ENCODE peak calls at places on chromosomes 12 and 14, in five cellular contexts. I is iPS-NIHi11, Q is NCI-H1092, G is GM04503, F is naive B cell. U is an unnamed sample.

GRCh38 chr12:123654129-123654701 is 16.7 kb upstream of the TCTN2 start:
- DNase-seq in Q (no peak), G (no peak), F (no peak), I (no peak), U (no peak)

GRCh38 chr12:107477946-107478610 is 207.5 kb upstream of the PWP1 start:
- DNase-seq in G (no peak), F (no peak), Q (no peak), I (no peak), U (no peak)

GRCh38 chr14:93752980-93753561 is 35.2 kb downstream of the PRIMA1 start:
- DNase-seq in G (no peak), I (no peak), F (no peak), Q (no peak), U (no peak)

GRCh38 chr12:6374028-6374780 is 1.2 kb downstream of the SCNN1A start:
- DNase-seq in F (no peak), I (no peak), G (no peak), Q (no peak), U (peak; percentile 52)

GRCh38 chr12:108806921-108807320 is 50.5 kb downstream of the SSH1 start:
- DNase-seq in I (no peak), G (no peak), Q (no peak), F (no peak), U (no peak)

GRCh38 chr14:37668646-37669045 is 73.2 kb downstream of the TTC6 start:
- DNase-seq in F (no peak), G (no peak), Q (no peak), I (no peak), U (no peak)

GRCh38 chr14:105138021-105138541 is 30.5 kb downstream of the JAG2 start:
- DNase-seq in Q (no peak), G (no peak), I (no peak), F (no peak), U (no peak)

GRCh38 chr14:65981192-65981843 is 504.9 kb upstream of the CCDC196 start:
- DNase-seq in G (no peak), I (no peak), Q (peak; percentile 59), F (no peak), U (no peak)

GRCh38 chr12:121789800-121790748 is 3.4 kb downstream of the RHOF start:
- DNase-seq in F (peak; percentile 97), G (no peak), I (no peak), Q (no peak), U (peak; percentile 47)

GRCh38 chr12:121365416-121366062 is 13.3 kb upstream of the ANAPC5 start:
- DNase-seq in F (no peak), G (no peak), Q (no peak), I (no peak), U (no peak)

GRCh38 chr14:98695809-98696208 is 576.2 kb downstream of the BCL11B start:
- DNase-seq in G (no peak), I (no peak), Q (no peak), F (no peak), U (no peak)

GRCh38 chr12:74980510-74980909 is 229.1 kb downstream of the KCNC2 start:
- DNase-seq in G (no peak), Q (no peak), I (peak; percentile 11), F (no peak), U (no peak)

GRCh38 chr14:82710257-82710841 is 1176.7 kb upstream of the SEL1L start:
- DNase-seq in I (peak; percentile 68), G (peak; percentile 3), Q (no peak), F (no peak), U (peak; percentile 76)

GRCh38 chr12:126482238-126482889 is 1417.1 kb downstream of the AACS start:
- DNase-seq in I (no peak), G (no peak), Q (no peak), F (no peak), U (no peak)

GRCh38 chr12:105104762-105105161 is 2.8 kb upstream of the WASHC4 start:
- DNase-seq in F (no peak), Q (no peak), G (no peak), I (no peak), U (no peak)

GRCh38 chr14:87081004-87081403 is 912.0 kb downstream of the GALC start:
- DNase-seq in Q (no peak), F (no peak), I (peak; percentile 19), G (no peak), U (peak; percentile 46)

GRCh38 chr14:80213602-80214001 is 2.3 kb upstream of the DIO2 start:
- DNase-seq in I (peak; percentile 67), G (peak; percentile 25), F (no peak), Q (no peak), U (peak; percentile 84)

GRCh38 chr12:19530631-19531020 is 91.3 kb downstream of the AEBP2 start:
- DNase-seq in F (no peak), Q (no peak), G (peak; percentile 39), I (no peak), U (no peak)

GRCh38 chr12:124461241-124461673 is 106.2 kb downstream of the NCOR2 start:
- DNase-seq in G (no peak), Q (no peak), F (no peak), I (no peak), U (no peak)

GRCh38 chr12:98559666-98560065 is 33.8 kb upstream of the SLC25A3 start:
- DNase-seq in Q (no peak), G (no peak), I (no peak), F (no peak), U (no peak)

GRCh38 chr14:22560638-22561365 is 28.2 kb downstream of the DAD1 start:
- DNase-seq in I (no peak), Q (no peak), G (no peak), F (no peak), U (peak; percentile 94)

GRCh38 chr12:112924986-112925385 is 13.3 kb upstream of the OAS3 start:
- DNase-seq in Q (no peak), I (no peak), F (no peak), G (no peak), U (no peak)

GRCh38 chr12:113734503-113734902 is 231.6 kb downstream of the RBM19 start:
- DNase-seq in F (no peak), I (no peak), Q (no peak), G (no peak), U (no peak)

GRCh38 chr12:112970391-112970790 is 7.9 kb upstream of the OAS2 start:
- DNase-seq in Q (no peak), G (no peak), F (no peak), I (no peak), U (no peak)

GRCh38 chr12:40224439-40225291 is at the start of gene LRRK2:
- DNase-seq in I (peak; percentile 63), F (peak; percentile 94), G (no peak), Q (no peak), U (peak; percentile 44)

GRCh38 chr12:19415563-19415962 is 23.7 kb upstream of the AEBP2 start:
- DNase-seq in Q (no peak), F (no peak), G (no peak), I (no peak), U (no peak)

GRCh38 chr12:5085896-5086295 is 42.2 kb downstream of the KCNA5 start:
- DNase-seq in G (peak; percentile 88), F (no peak), I (no peak), Q (no peak), U (no peak)

GRCh38 chr12:49276304-49277290 is 11.7 kb downstream of the TUBA1C start:
- DNase-seq in G (no peak), Q (no peak), F (no peak), I (no peak), U (no peak)

GRCh38 chr12:105212431-105212830 is 23.5 kb downstream of the APPL2 start:
- DNase-seq in F (no peak), G (peak; percentile 95), I (no peak), Q (no peak), U (no peak)

GRCh38 chr14:104366931-104367810 is 212.4 kb upstream of the C14orf180 start:
- DNase-seq in G (no peak), I (no peak), F (no peak), Q (no peak), U (no peak)

GRCh38 chr14:99260652-99261551 is 11.1 kb downstream of the BCL11B start:
- DNase-seq in Q (no peak), I (no peak), G (no peak), F (no peak), U (no peak)

GRCh38 chr14:92780444-92780843 is 13.7 kb upstream of the GOLGA5 start:
- DNase-seq in G (peak; percentile 55), F (no peak), Q (no peak), I (no peak), U (no peak)

GRCh38 chr12:46436741-46437140 is 64.2 kb upstream of the SLC38A2 start:
- DNase-seq in F (no peak), Q (no peak), I (no peak), G (no peak), U (no peak)

GRCh38 chr12:27779837-27780611 is at the start of the genes KLHL42 and MANSC4:
- DNase-seq in G (peak; percentile 32), I (peak; percentile 90), Q (peak; percentile 62), F (peak; percentile 70), U (peak; percentile 87)

GRCh38 chr12:4202482-4202881 is 71.1 kb upstream of the CCND2 start:
- DNase-seq in F (peak; percentile 19), Q (no peak), G (no peak), I (no peak), U (no peak)

GRCh38 chr14:38189930-38190726 is 17.6 kb upstream of the SSTR1 start:
- DNase-seq in Q (no peak), I (no peak), G (no peak), F (no peak), U (no peak)

GRCh38 chr12:108046633-108047032 is 82.5 kb upstream of the WSCD2 start:
- DNase-seq in Q (no peak), I (no peak), G (no peak), F (no peak), U (no peak)

GRCh38 chr14:74299061-74299545 is 3.6 kb downstream of the ABCD4 start:
- DNase-seq in F (no peak), G (no peak), Q (no peak), I (no peak), U (peak; percentile 63)

GRCh38 chr14:99679996-99680395 is 4.1 kb upstream of the CYP46A1 start:
- DNase-seq in F (no peak), G (no peak), I (no peak), Q (no peak), U (no peak)

GRCh38 chr14:95993768-95994592 is 45.2 kb upstream of the C14orf132 start:
- DNase-seq in G (no peak), F (peak; percentile 62), Q (peak; percentile 40), I (peak; percentile 75), U (peak; percentile 77)

U was measured in mesendoderm.